ENCODE peak calls at places on chromosomes 16 and 17, in five cellular contexts. G is astrocyte of the cerebellum, V is prostate gland, L is BJ, Y is A549. Q is an unnamed sample.

GRCh38 chr17:71703701-71704100 is 417.1 kb upstream of the SOX9 start:
- DNase-seq in V (no peak), Y (no peak), G (peak), L (no peak), Q (no peak)

GRCh38 chr16:74700206-74701040 is at the start of gene MLKL:
- DNase-seq in Y (peak), V (peak), L (no peak), G (no peak), Q (peak)

GRCh38 chr17:19513897-19514488 is 19.7 kb upstream of the SLC47A1 start:
- DNase-seq in L (no peak), V (peak), G (peak), Y (peak), Q (peak)

GRCh38 chr17:46162871-46163270 is 30.4 kb downstream of the KANSL1 start:
- DNase-seq in L (no peak), V (no peak), G (no peak), Y (no peak), Q (no peak)

GRCh38 chr17:82804442-82805191 is 35.2 kb downstream of the ZNF750 start:
- DNase-seq in Y (no peak), V (peak), L (no peak), G (peak), Q (no peak)

GRCh38 chr17:65694601-65695000 is 133.2 kb upstream of the AXIN2 start:
- DNase-seq in G (no peak), L (no peak), Y (no peak), V (no peak), Q (no peak)

GRCh38 chr17:59365383-59365981 is 34.0 kb downstream of the YPEL2 start:
- DNase-seq in G (no peak), V (no peak), Y (no peak), L (no peak), Q (no peak)

GRCh38 chr16:86291491-86291890 is 218.8 kb upstream of the FOXF1 start:
- DNase-seq in L (no peak), G (no peak), Y (no peak), V (no peak), Q (no peak)

GRCh38 chr17:80296221-80296620 is 35.6 kb downstream of the RNF213 start:
- DNase-seq in L (no peak), Y (no peak), G (no peak), V (no peak), Q (no peak)

GRCh38 chr16:9260665-9261064 is 169.2 kb downstream of the HAPSTR1 start:
- DNase-seq in V (no peak), G (no peak), L (no peak), Y (no peak), Q (no peak)

GRCh38 chr17:66633322-66633965 is 201.5 kb upstream of the CACNG5 start:
- DNase-seq in V (no peak), G (no peak), L (no peak), Y (no peak), Q (no peak)

GRCh38 chr17:43634681-43635125 is 27.0 kb downstream of the MEOX1 start:
- DNase-seq in L (no peak), Y (no peak), V (peak), G (no peak), Q (no peak)

GRCh38 chr17:64273006-64273405 is 9.9 kb upstream of the TEX2 start:
- DNase-seq in Y (no peak), V (no peak), G (no peak), L (no peak), Q (no peak)

GRCh38 chr16:47943235-47943634 is 212.6 kb downstream of the ABCC12 start:
- DNase-seq in V (no peak), G (no peak), L (no peak), Y (no peak), Q (no peak)

GRCh38 chr17:2899911-2900310 is 103.7 kb downstream of the RAP1GAP2 start:
- DNase-seq in L (no peak), V (no peak), Y (no peak), G (no peak), Q (no peak)

GRCh38 chr17:54754560-54754959 is 146.1 kb upstream of the TOM1L1 start:
- DNase-seq in Y (no peak), G (no peak), V (no peak), L (no peak), Q (no peak)

GRCh38 chr16:88351521-88352101 is 31.1 kb upstream of the ZNF469 start:
- DNase-seq in G (no peak), V (no peak), Y (no peak), L (no peak), Q (no peak)

GRCh38 chr16:2331199-2331931 is 9.2 kb downstream of the ABCA3 start:
- DNase-seq in G (no peak), V (no peak), L (no peak), Y (no peak), Q (no peak)

GRCh38 chr16:55710466-55710865 is 54.7 kb downstream of the SLC6A2 start:
- DNase-seq in V (no peak), L (no peak), G (no peak), Y (no peak), Q (no peak)

GRCh38 chr16:87062569-87063442 is 254.4 kb downstream of the C16orf95 start:
- DNase-seq in L (no peak), Y (peak), V (peak), G (peak), Q (peak)

GRCh38 chr16:17162560-17162959 is 308.2 kb downstream of the XYLT1 start:
- DNase-seq in Y (no peak), G (no peak), L (no peak), V (no peak), Q (no peak)

GRCh38 chr16:48158296-48158695 is 2.5 kb upstream of the ABCC12 start:
- DNase-seq in G (peak), Y (peak), L (no peak), V (no peak), Q (peak)

GRCh38 chr17:66573078-66573477 is 261.8 kb upstream of the CACNG5 start:
- DNase-seq in V (no peak), L (no peak), Y (no peak), G (no peak), Q (no peak)

GRCh38 chr16:69535123-69536050 is 30.4 kb upstream of the NFAT5 start:
- DNase-seq in L (peak), V (no peak), G (no peak), Y (no peak), Q (no peak)

GRCh38 chr17:57442914-57443571 is 186.7 kb downstream of the MSI2 start:
- DNase-seq in Y (no peak), V (peak), L (no peak), G (no peak), Q (no peak)

GRCh38 chr16:75267631-75268264 is 16.3 kb upstream of the BCAR1 start:
- DNase-seq in V (peak), G (no peak), L (no peak), Y (peak), Q (peak)

GRCh38 chr17:75032896-75033294 is 13.9 kb downstream of the ATP5PD start:
- DNase-seq in L (no peak), Y (peak), V (no peak), G (no peak), Q (no peak)

GRCh38 chr17:81090361-81091133 is 55.6 kb downstream of the BAIAP2 start:
- DNase-seq in L (no peak), Y (peak), G (no peak), V (no peak), Q (no peak)

GRCh38 chr16:66273644-66274334 is 92.7 kb upstream of the CDH5 start:
- DNase-seq in L (no peak), G (no peak), Y (no peak), V (no peak), Q (no peak)

GRCh38 chr17:77441130-77441920 is 300.6 kb downstream of the SEC14L1 start:
- DNase-seq in V (no peak), Y (no peak), G (no peak), L (no peak), Q (no peak)

GRCh38 chr17:50605434-50605833 is 29.2 kb upstream of the ABCC3 start:
- DNase-seq in L (peak), Y (no peak), V (no peak), G (no peak), Q (no peak)

GRCh38 chr17:50604470-50604869 is 30.2 kb upstream of the ABCC3 start:
- DNase-seq in V (peak), G (peak), L (peak), Y (no peak), Q (no peak)

GRCh38 chr17:50601789-50602375 is 32.8 kb upstream of the ABCC3 start:
- DNase-seq in L (no peak), G (no peak), Y (no peak), V (no peak), Q (no peak)

GRCh38 chr17:50602514-50603235 is 32.0 kb upstream of the ABCC3 start:
- DNase-seq in Y (no peak), L (no peak), G (no peak), V (no peak), Q (no peak)

DNA sequence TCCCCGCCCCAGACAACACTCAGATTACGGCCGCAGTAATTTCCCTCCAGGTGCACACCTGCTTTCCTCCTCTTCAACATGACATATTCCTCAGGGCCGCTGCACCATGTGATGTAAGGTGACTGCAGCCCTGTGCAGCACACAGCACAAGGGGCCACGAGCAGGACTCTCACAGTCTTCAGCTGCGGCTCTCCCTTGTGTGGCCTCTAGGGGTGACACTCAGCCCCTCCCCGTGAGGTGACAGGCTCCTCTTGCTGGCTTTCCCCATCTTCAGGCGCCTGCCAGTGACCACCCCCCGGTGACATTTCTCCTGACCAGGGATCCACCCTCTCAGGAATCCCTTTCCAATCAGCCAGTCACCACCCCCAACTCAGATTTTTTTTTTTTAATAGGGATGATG is 31.3 kb upstream of the ABCC3 start:
- DNase-seq in Y (peak), V (no peak), G (no peak), L (no peak), Q (no peak)
- TF ChIP-seq CTCF in Y (no peak), V (no peak), G (no peak), L (peak), Q (peak)

GRCh38 chr16:29995911-29996772 is at the start of gene INO80E:
- DNase-seq in G (peak), V (peak), Y (peak), L (peak), Q (peak)
- TF ChIP-seq CTCF in G (no peak), V (no peak), Y (no peak), L (peak), Q (no peak)

DNA sequence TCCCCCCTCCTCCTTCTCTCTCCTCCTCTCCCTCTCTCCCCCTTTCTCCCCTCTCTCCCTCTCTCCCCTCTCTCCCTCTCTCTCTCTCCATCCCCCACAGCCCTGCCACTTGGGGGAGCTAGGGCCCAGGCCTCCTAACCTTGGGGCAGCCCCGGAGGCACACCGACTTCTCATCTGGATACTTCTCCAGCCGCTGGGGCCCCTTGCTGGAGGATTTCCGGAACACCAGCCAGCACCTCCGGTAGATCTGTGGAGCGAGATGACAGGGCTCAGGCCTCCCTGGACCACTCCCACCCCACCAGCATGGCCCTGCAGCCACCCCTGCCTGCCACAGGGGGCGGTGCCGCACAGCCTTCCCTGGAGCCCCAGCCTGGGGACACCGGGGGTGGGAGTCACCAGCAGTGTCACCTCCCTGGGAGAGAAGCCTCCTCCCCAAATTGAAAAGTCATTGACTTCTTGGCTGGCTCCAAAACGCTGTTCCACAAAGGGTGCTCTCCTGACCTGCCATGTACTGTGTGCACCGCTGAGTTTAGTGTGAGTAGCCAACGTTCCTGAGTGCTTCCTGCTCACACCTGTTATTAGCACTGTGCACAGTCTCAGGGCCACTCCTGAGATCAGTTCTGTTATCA is 10.5 kb downstream of the DOK4 start:
- DNase-seq in L (no peak), V (no peak), Y (peak), G (no peak), Q (no peak)
- TF ChIP-seq CTCF in L (peak), V (no peak), Y (peak), G (peak), Q (peak)

DNA sequence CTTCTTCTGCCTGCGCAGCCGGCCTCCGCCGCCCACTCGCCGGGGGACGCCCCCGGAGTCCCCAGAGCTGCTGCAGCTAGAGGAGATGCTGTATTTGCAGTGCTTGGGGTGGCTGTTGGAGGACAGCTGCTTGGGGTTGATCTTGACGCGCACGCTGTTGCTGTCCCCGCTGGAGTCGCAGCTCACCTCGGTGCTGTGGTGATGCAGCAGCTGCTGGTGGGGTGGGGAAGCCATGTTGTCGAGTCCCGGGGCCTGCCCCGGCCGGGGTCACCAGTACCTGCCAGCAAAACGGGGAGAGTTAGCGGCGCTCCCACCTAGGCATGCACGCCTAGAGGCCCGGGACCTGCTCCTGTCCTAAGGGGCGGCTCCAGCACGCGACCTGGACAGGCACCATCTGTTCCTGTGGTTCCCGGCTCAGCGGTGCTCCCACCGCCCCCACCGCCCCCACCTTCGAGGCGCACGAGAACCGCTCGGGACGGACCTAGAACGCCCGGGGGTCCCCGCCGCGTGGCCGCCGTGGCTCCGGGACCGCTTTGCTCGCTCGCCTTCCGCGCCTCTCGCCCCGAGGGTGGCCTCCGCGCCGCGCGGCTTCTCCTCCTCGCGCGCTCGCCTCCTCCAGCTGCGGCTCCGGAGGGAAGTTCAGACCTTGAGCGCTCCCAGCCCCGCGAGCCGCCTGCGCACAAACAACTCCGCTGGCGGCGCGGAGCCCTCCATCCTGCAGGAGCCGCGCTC is 867 bp downstream of the ADCY9 start:
- DNase-seq in G (no peak), V (peak), Y (peak), L (no peak), Q (peak)
- TF ChIP-seq CTCF in G (no peak), V (no peak), Y (no peak), L (no peak), Q (no peak)

GRCh38 chr16:31478956-31479355 is 4.0 kb upstream of the SLC5A2 start:
- DNase-seq in V (no peak), L (no peak), G (no peak), Y (no peak), Q (no peak)

GRCh38 chr16:31476305-31477219 is 4.6 kb downstream of the TGFB1I1 start:
- DNase-seq in V (peak), Y (no peak), G (no peak), L (no peak), Q (peak)

GRCh38 chr16:31475949-31476304 is 4.0 kb downstream of the TGFB1I1 start:
- DNase-seq in L (no peak), Y (no peak), G (no peak), V (no peak), Q (no peak)

GRCh38 chr16:31479752-31480151 is 3.2 kb upstream of the SLC5A2 start:
- DNase-seq in G (no peak), V (no peak), Y (no peak), L (no peak), Q (no peak)

DNA sequence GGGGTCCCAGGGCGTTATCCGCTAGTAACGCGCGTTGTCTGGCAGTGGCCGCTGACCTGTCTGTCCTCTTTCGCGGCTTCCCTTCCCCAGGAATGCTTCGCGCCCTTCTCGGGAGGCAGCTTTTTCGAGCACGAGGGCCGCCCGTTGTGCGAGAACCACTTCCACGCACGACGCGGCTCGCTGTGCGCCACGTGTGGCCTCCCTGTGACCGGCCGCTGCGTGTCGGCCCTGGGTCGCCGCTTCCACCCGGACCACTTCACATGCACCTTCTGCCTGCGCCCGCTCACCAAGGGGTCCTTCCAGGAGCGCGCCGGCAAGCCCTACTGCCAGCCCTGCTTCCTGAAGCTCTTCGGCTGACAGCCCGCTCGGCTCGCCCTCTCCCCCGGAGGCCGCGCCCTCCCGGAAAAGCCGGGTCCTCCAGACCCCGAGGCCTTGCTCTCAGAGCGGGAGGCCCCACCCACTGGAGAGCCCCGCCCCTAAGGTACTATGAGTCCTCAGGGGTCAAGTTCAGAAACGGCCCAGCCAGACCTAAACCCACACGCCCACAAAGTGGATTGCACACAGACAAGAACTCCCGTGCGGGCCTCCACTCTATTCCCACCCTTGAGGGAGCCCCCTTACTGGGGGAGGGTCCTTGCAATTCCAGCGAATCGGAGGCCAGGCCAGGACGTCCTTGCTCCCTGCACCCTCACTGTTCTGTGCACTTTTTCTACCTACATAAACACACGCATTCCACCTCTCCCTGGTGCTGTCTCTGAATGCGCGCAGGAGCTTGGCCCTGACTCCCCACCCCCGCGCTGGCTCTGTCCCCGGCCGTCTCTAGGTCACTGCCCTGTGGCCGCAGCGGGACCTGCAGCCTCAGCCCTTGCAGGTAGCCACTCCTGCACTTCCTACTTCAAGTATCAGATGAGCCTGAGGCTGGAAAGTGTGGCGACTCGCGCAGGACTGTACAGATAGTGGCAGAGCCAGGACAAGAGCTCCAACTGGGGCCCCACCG is 5.4 kb upstream of the SLC5A2 start:
- DNase-seq in V (no peak), G (no peak), L (no peak), Y (no peak), Q (peak)
- TF ChIP-seq CTCF in V (no peak), G (no peak), L (no peak), Y (no peak), Q (peak)